ENCODE peak calls at places on chromosomes 3 and 15, in four cellular contexts. W, A, I and F are unnamed samples.

GRCh38 chr3:4914464-4914863 is 64.8 kb upstream of the BHLHE40 start:
- DNase-seq in W (no peak), I (no peak), A (no peak), F (no peak)

GRCh38 chr15:49190586-49190985 is 20.5 kb downstream of the GALK2 start:
- DNase-seq in W (no peak), I (no peak), A (no peak), F (no peak)

GRCh38 chr15:78895411-78895810 is 22.7 kb downstream of the MORF4L1 start:
- DNase-seq in W (no peak), A (no peak), I (no peak), F (no peak)

GRCh38 chr3:102226463-102226862 is 208.4 kb upstream of the ZPLD1 start:
- DNase-seq in A (no peak), I (no peak), W (no peak), F (no peak)

GRCh38 chr3:58082047-58082446 is 73.8 kb downstream of the FLNB start:
- DNase-seq in W (no peak), I (no peak), A (peak), F (no peak)

GRCh38 chr15:44636976-44637375 is 26.5 kb downstream of the SPG11 start:
- DNase-seq in A (no peak), I (no peak), W (no peak), F (no peak)

GRCh38 chr3:59266551-59266950 is 216.7 kb upstream of the CFAP20DC start:
- DNase-seq in I (no peak), W (no peak), A (no peak), F (no peak)

GRCh38 chr3:66010348-66011097 is 28.2 kb downstream of the MAGI1 start:
- DNase-seq in A (no peak), W (no peak), I (no peak), F (no peak)

GRCh38 chr15:85527907-85528306 is 147.5 kb downstream of the AKAP13 start:
- DNase-seq in A (no peak), I (no peak), W (no peak), F (no peak)

GRCh38 chr3:71488882-71489281 is 94.6 kb downstream of the FOXP1 start:
- DNase-seq in A (peak), W (no peak), I (no peak), F (no peak)

GRCh38 chr3:38313263-38313662 is 31.2 kb downstream of the SLC22A14 start:
- DNase-seq in I (no peak), W (no peak), A (no peak), F (no peak)

GRCh38 chr15:66235866-66236265 is 17.7 kb downstream of the MEGF11 start:
- DNase-seq in A (no peak), W (no peak), I (no peak), F (no peak)

GRCh38 chr15:45429974-45430792 is 51.8 kb upstream of the GATM start:
- DNase-seq in A (peak), W (peak), I (peak), F (peak)

GRCh38 chr3:72401005-72401404 is 447.2 kb downstream of the SHQ1 start:
- DNase-seq in W (no peak), I (no peak), A (no peak), F (no peak)

GRCh38 chr15:52657338-52657737 is 21.9 kb downstream of the ATOSA start:
- DNase-seq in I (no peak), W (no peak), A (no peak), F (no peak)

GRCh38 chr3:107966261-107966660 is 124.6 kb downstream of the CD47 start:
- DNase-seq in I (no peak), A (no peak), W (no peak), F (no peak)

GRCh38 chr15:82710208-82710555 is 507 bp upstream of the AP3B2 start:
- DNase-seq in A (no peak), I (no peak), W (no peak), F (no peak)

GRCh38 chr3:97871206-97871605 is 49.4 kb downstream of the CRYBG3 start:
- DNase-seq in W (no peak), I (no peak), A (no peak), F (no peak)

GRCh38 chr15:79455361-79455760 is 23.2 kb downstream of the MINAR1 start:
- DNase-seq in I (no peak), W (no peak), A (no peak), F (no peak)

GRCh38 chr3:179324270-179324754 is 1.5 kb downstream of the ZNF639 start:
- DNase-seq in I (no peak), A (no peak), W (no peak), F (no peak)

GRCh38 chr15:73849641-73850040 is 23.7 kb upstream of the TBC1D21 start:
- DNase-seq in A (no peak), W (no peak), I (no peak), F (no peak)